ENCODE peak calls at places on chromosomes 4 and X, in nine cellular contexts. O is NCI-H1092, N is HTR-8/SVneo, I is germinal center, D is M059J, T is activated T-helper 1 cell treated with Interleukin-2 at 50 U/mL for 16 hours, V is NCI-H446 treated with DMSO at 0.1 percent for 48 hours, Z is nephron progenitor cell, Q is iris pigment epithelial cell. U is an unnamed sample.

GRCh38 chr4:52160859-52161258 is 109.8 kb downstream of the SPATA18 start:
- DNase-seq in O (no peak), Q (no peak), D (no peak), T (no peak), N (no peak), Z (no peak), V (no peak), I (no peak), U (no peak)

GRCh38 chrX:3950373-3950772 is 236.9 kb upstream of the PRKX start:
- DNase-seq in Z (no peak), D (no peak), T (no peak), V (no peak), N (no peak), Q (peak), O (no peak), I (no peak), U (no peak)

GRCh38 chrX:1911401-1912131 is 296.7 kb downstream of the ASMT start:
- DNase-seq in O (no peak), T (no peak), N (no peak), Q (no peak), I (no peak), Z (no peak), D (no peak), V (no peak), U (no peak)

GRCh38 chr4:82090717-82091116 is 283.1 kb downstream of the HNRNPD start:
- DNase-seq in O (no peak), D (no peak), Z (no peak), V (no peak), Q (no peak), T (no peak), I (no peak), N (no peak), U (no peak)

GRCh38 chr4:47031713-47032404 is 492 bp downstream of the GABRB1 start:
- DNase-seq in Z (peak), V (no peak), D (peak), Q (no peak), N (no peak), O (no peak), I (no peak), T (no peak), U (peak)

GRCh38 chr4:116724249-116724648 is 361.1 kb downstream of the TRAM1L1 start:
- DNase-seq in Z (no peak), Q (no peak), I (no peak), V (no peak), O (no peak), T (no peak), N (no peak), D (no peak), U (no peak)

GRCh38 chrX:131063613-131064012 is 5.5 kb downstream of the ARHGAP36 start:
- DNase-seq in T (no peak), V (no peak), O (no peak), Q (no peak), D (no peak), Z (peak), N (no peak), I (no peak), U (no peak)

GRCh38 chr4:73721419-73721818 is 18.9 kb upstream of the CXCL8 start:
- DNase-seq in T (no peak), D (peak), N (no peak), I (no peak), O (no peak), Z (no peak), V (no peak), Q (peak), U (no peak)

GRCh38 chr4:118352843-118353373 is at the start of gene PRSS12:
- DNase-seq in Z (peak), I (peak), V (peak), N (peak), Q (peak), O (peak), T (peak), D (peak), U (peak)

GRCh38 chr4:53649357-53649756 is 58.1 kb upstream of the LNX1 start:
- DNase-seq in I (no peak), N (no peak), D (no peak), O (no peak), V (no peak), Q (no peak), T (no peak), Z (no peak), U (no peak)

GRCh38 chrX:21905209-21905735 is 35.2 kb upstream of the SMS start:
- DNase-seq in O (no peak), D (no peak), Z (no peak), N (no peak), T (no peak), V (no peak), I (no peak), Q (no peak), U (no peak)

GRCh38 chr4:55018978-55019377 is 106.4 kb downstream of the KDR start:
- DNase-seq in I (no peak), Z (no peak), D (no peak), O (no peak), V (no peak), N (no peak), T (no peak), Q (no peak), U (no peak)

GRCh38 chrX:118847676-118848075 is 24.1 kb downstream of the ZCCHC12 start:
- DNase-seq in D (peak), V (no peak), I (no peak), T (no peak), N (peak), Z (no peak), Q (peak), O (peak), U (peak)

GRCh38 chr4:97892596-97893266 is 250.5 kb downstream of the STPG2 start:
- DNase-seq in I (no peak), Z (no peak), D (no peak), V (no peak), N (no peak), T (no peak), O (no peak), Q (no peak), U (no peak)

GRCh38 chr4:142035556-142035955 is 399.2 kb downstream of the IL15 start:
- DNase-seq in N (no peak), D (peak), O (no peak), Z (no peak), I (no peak), Q (no peak), V (no peak), T (no peak), U (no peak)

GRCh38 chr4:144574004-144574403 is 72.0 kb upstream of the HHIP start:
- DNase-seq in Z (no peak), D (no peak), N (no peak), Q (no peak), I (peak), T (no peak), O (no peak), V (no peak), U (no peak)

GRCh38 chr4:85147481-85148076 is 181.1 kb upstream of the WDFY3 start:
- DNase-seq in I (peak), O (peak), Z (peak), N (peak), V (peak), D (peak), T (no peak), Q (peak), U (no peak)

GRCh38 chrX:22032084-22032483 is at the start of gene PHEX:
- DNase-seq in I (no peak), Z (no peak), Q (no peak), N (no peak), V (no peak), T (no peak), O (no peak), D (no peak), U (no peak)

GRCh38 chr4:137896221-137896737 is 345.9 kb downstream of the SLC7A11 start:
- DNase-seq in N (no peak), T (no peak), D (no peak), Z (no peak), Q (peak), O (no peak), I (no peak), V (no peak), U (no peak)

GRCh38 chr4:6598127-6598526 is 23.1 kb downstream of the MAN2B2 start:
- DNase-seq in V (no peak), D (no peak), T (no peak), N (no peak), O (no peak), Q (no peak), I (no peak), Z (no peak), U (no peak)

GRCh38 chr4:157459789-157460188 is 239.3 kb downstream of the GRIA2 start:
- DNase-seq in D (no peak), N (no peak), Z (no peak), V (no peak), Q (no peak), I (no peak), O (no peak), T (no peak), U (no peak)

GRCh38 chr4:1349359-1350168 is 2.6 kb downstream of the UVSSA start:
- DNase-seq in Z (no peak), Q (no peak), O (no peak), I (no peak), D (no peak), V (no peak), N (no peak), T (no peak), U (no peak)

GRCh38 chr4:1813915-1814314 is 20.8 kb downstream of the FGFR3 start:
- DNase-seq in T (no peak), Z (no peak), Q (no peak), O (no peak), I (no peak), V (no peak), D (no peak), N (no peak), U (no peak)

GRCh38 chr4:82421796-82422560 is 8.3 kb downstream of the HNRNPDL start:
- DNase-seq in I (no peak), T (no peak), O (no peak), D (no peak), N (no peak), Q (no peak), V (no peak), Z (no peak), U (no peak)

GRCh38 chr4:8647626-8648025 is 55.1 kb downstream of the CPZ start:
- DNase-seq in I (no peak), Q (no peak), D (no peak), N (no peak), Z (no peak), V (no peak), T (no peak), O (no peak), U (no peak)

GRCh38 chr4:26239796-26240195 is 81.0 kb upstream of the RBPJ start:
- DNase-seq in N (no peak), I (no peak), O (no peak), Q (no peak), D (no peak), Z (no peak), T (no peak), V (no peak), U (no peak)

GRCh38 chrX:49001521-49002090 is 458 bp downstream of the GRIPAP1 start:
- DNase-seq in N (peak), O (peak), Z (peak), D (peak), V (no peak), I (peak), Q (peak), T (peak), U (peak)

GRCh38 chrX:15834051-15834450 is 20.6 kb downstream of the AP1S2 start:
- DNase-seq in D (no peak), N (no peak), I (no peak), Q (no peak), V (no peak), O (no peak), Z (no peak), T (no peak), U (no peak)

GRCh38 chrX:11629593-11630211 is 36.0 kb downstream of the ARHGAP6 start:
- DNase-seq in Z (no peak), N (peak), D (peak), Q (peak), O (no peak), V (no peak), I (no peak), T (no peak), U (no peak)

GRCh38 chr4:113292371-113293042 is 243.1 kb downstream of the ANK2 start:
- DNase-seq in Q (no peak), V (no peak), D (no peak), I (no peak), T (no peak), N (no peak), O (no peak), Z (peak), U (no peak)

GRCh38 chrX:150635952-150636351 is 57.2 kb upstream of the MTMR1 start:
- DNase-seq in O (no peak), I (no peak), N (peak), Q (peak), D (peak), T (no peak), V (no peak), Z (no peak), U (no peak)

GRCh38 chrX:130251671-130252070 is 17.0 kb downstream of the ZNF280C start:
- DNase-seq in N (no peak), I (no peak), Q (no peak), Z (no peak), V (no peak), D (no peak), O (no peak), T (no peak), U (no peak)

GRCh38 chr4:84792366-84793301 is 173.9 kb downstream of the WDFY3 start:
- DNase-seq in D (no peak), O (no peak), T (no peak), Q (peak), I (no peak), Z (no peak), V (no peak), N (no peak), U (no peak)

GRCh38 chrX:124223524-124223923 is 108.9 kb upstream of the TEX13D start:
- DNase-seq in N (no peak), Z (no peak), O (no peak), V (no peak), I (no peak), T (no peak), Q (no peak), D (no peak), U (no peak)

GRCh38 chrX:2820131-2820771 is 8.5 kb upstream of the GYG2 start:
- DNase-seq in Z (no peak), Q (no peak), I (no peak), O (no peak), T (no peak), V (no peak), N (no peak), D (no peak), U (no peak)

GRCh38 chrX:115047181-115047580 is 29.8 kb upstream of the IL13RA2 start:
- DNase-seq in I (no peak), N (no peak), Q (peak), D (no peak), V (no peak), Z (no peak), O (no peak), T (no peak), U (no peak)

GRCh38 chr4:143356493-143356892 is 19.8 kb downstream of the GAB1 start:
- DNase-seq in D (no peak), V (no peak), Z (no peak), O (no peak), Q (no peak), N (no peak), I (no peak), T (no peak), U (no peak)

GRCh38 chr4:164926301-164926700 is 49.3 kb downstream of the APELA start:
- DNase-seq in I (no peak), T (no peak), Z (no peak), Q (no peak), D (peak), N (peak), O (no peak), V (no peak), U (no peak)

GRCh38 chrX:41381685-41382084 is 47.7 kb downstream of the DDX3X start:
- DNase-seq in D (peak), Z (no peak), N (peak), V (no peak), I (no peak), Q (peak), O (no peak), T (no peak), U (no peak)

U was measured in central memory CD4-positive, alpha-beta T cell.